ENCODE peak calls at places on chromosomes 7 and 10, in four cellular contexts. S is lower lobe of right lung, A is cardiac muscle cell, N is tibial nerve. V is an unnamed sample. For H3K4me1, the result is how much of the 10 kb centered on the place peaks cover.

GRCh38 chr7:40584667-40585433 is 450.0 kb downstream of the SUGCT start:
- DNase-seq in S (no peak), A (no peak), N (no peak), V (no peak)

GRCh38 chr10:124045794-124046355 is 47.5 kb downstream of the CHST15 start:
- DNase-seq in S (no peak), A (no peak), N (no peak), V (no peak)

GRCh38 chr10:119940487-119940886 is 48.0 kb downstream of the SEC23IP start:
- DNase-seq in S (no peak), A (no peak), N (no peak), V (no peak)

GRCh38 chr7:7099584-7100014 is 82.7 kb upstream of the C1GALT1 start:
- DNase-seq in S (peak), A (peak), N (peak), V (peak)

GRCh38 chr7:46652317-46652716 is 731.2 kb upstream of the IGFBP3 start:
- DNase-seq in S (no peak), A (no peak), N (no peak), V (no peak)

GRCh38 chr7:1558181-1558811 is 2.3 kb upstream of the TMEM184A start:
- DNase-seq in S (peak), A (peak), N (no peak), V (peak)

GRCh38 chr7:141198191-141198958 is 124.5 kb downstream of the TMEM178B start:
- DNase-seq in S (no peak), A (no peak), N (no peak), V (no peak)

GRCh38 chr7:66643395-66643794 is 14.7 kb downstream of the KCTD7 start:
- DNase-seq in S (no peak), A (no peak), N (no peak), V (no peak)

GRCh38 chr7:47350425-47350824 is 231.5 kb downstream of the TNS3 start:
- DNase-seq in S (no peak), A (no peak), N (no peak), V (no peak)

GRCh38 chr7:82264752-82265305 is 178.7 kb downstream of the CACNA2D1 start:
- DNase-seq in S (no peak), A (no peak), N (no peak), V (no peak)

GRCh38 chr7:121334875-121335648 is 6.3 kb downstream of the WNT16 start:
- DNase-seq in S (no peak), A (no peak), N (no peak), V (no peak)

GRCh38 chr7:45697576-45698136 is 123.5 kb downstream of the ADCY1 start:
- DNase-seq in S (no peak), A (no peak), N (no peak), V (no peak)

GRCh38 chr7:108459922-108460551 is 3.8 kb upstream of the NRCAM start:
- DNase-seq in S (no peak), A (peak), N (no peak), V (no peak)

GRCh38 chr7:91869661-91870060 is 10.8 kb downstream of the MTERF1 start:
- DNase-seq in S (no peak), A (no peak), N (no peak), V (no peak)

GRCh38 chr10:105146436-105146835 is 505.3 kb downstream of the SORCS3 start:
- DNase-seq in S (no peak), A (no peak), N (no peak), V (no peak)

GRCh38 chr10:79149662-79150443 is 81.1 kb downstream of the ZMIZ1 start:
- DNase-seq in S (peak), A (no peak), N (peak), V (peak)

GRCh38 chr10:35025916-35026315 is 64.2 kb downstream of the CUL2 start:
- DNase-seq in S (no peak), A (no peak), N (no peak), V (no peak)

GRCh38 chr7:15628876-15629275 is 57.6 kb downstream of the MEOX2 start:
- DNase-seq in S (no peak), A (no peak), N (no peak), V (no peak)

GRCh38 chr10:122462533-122463465 is 1.4 kb downstream of the HTRA1 start:
- DNase-seq in S (no peak), A (peak), N (peak), V (no peak)

GRCh38 chr7:28017372-28017771 is 163.2 kb downstream of the JAZF1 start:
- DNase-seq in S (no peak), A (no peak), N (no peak), V (no peak)

GRCh38 chr10:72316748-72317435 is 37.8 kb downstream of the DNAJB12 start:
- DNase-seq in S (peak), A (no peak), N (no peak), V (no peak)

GRCh38 chr7:20141666-20142065 is 75.5 kb downstream of the MACC1 start:
- DNase-seq in S (no peak), A (no peak), N (no peak), V (no peak)

GRCh38 chr10:123284022-123284421 is 129.8 kb downstream of the BUB3 start:
- DNase-seq in S (no peak), A (no peak), N (no peak), V (no peak)

GRCh38 chr7:76515999-76516443 is 5.7 kb downstream of the UPK3B start:
- DNase-seq in S (peak), A (peak), N (peak), V (no peak)

GRCh38 chr7:12705878-12706277 is 18.4 kb downstream of the ARL4A start:
- DNase-seq in S (no peak), A (no peak), N (no peak), V (no peak)

GRCh38 chr10:84204122-84204521 is 9.8 kb downstream of the CDHR1 start:
- DNase-seq in S (no peak), A (no peak), N (no peak), V (no peak)

GRCh38 chr10:73888514-73888913 is 14.2 kb upstream of the CAMK2G start:
- DNase-seq in S (no peak), A (no peak), N (no peak), V (no peak)

GRCh38 chr10:43844236-43844635 is 195.6 kb upstream of the ZNF32 start:
- DNase-seq in S (no peak), A (no peak), N (no peak), V (no peak)

DNA sequence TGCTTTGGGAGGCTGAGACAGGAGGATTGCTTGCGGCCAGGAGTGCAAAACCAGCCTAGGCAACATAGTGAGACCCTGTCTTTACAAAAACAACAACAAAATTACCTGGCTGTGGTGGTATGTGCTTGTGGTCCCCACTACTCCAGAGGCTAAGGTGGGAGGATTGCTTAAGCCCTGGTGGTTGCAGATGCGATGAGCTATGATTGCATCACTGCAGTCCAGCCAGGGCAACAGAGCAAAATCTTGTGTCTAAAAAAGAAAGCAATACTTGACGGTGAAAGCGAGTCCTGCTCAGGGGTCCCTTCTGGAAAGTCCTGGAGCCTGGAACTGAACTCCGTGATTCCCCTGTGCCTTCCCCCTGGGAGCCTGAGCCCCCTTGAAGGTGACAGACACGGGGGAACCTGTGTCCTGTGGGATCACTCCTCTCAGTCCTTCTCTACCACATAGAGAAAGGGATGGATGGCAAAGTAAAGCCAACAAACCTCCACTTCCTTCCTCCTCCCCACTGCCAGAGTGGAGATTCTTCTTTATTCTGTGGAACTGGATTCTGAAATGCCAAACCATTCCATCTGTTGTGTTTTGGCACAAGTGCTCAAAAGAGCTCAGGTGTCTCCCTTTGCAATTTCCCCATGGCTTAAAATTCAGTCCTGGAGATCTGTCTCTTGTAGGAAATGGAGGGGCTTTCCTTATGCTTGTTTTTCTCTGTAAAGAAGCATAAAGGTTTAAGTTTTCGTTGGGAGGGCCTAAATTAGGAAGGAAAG is 50.6 kb downstream of the KIAA1217 start:
- DNase-seq in S (no peak), A (no peak), N (no peak), V (no peak)
- H3K4me3 ChIP-seq in S (no peak), A (no peak), N (no peak), V (no peak)

DNA sequence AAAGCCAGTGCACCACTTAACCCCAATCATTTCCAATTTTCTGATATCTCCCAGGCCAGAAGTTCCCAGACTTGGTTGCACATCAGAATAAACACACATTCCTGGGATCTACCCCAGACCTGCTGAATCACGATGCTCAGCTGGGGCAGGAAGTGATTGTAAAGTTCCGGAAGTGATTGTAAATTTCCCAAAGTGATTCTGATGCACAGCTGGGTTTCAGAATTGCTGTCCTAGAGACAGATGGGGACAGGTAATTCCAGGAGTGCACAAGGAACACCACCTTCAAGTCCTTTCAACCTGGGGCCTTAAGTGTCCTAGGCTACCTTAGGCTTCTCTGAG is 104.2 kb upstream of the EEPD1 start:
- DNase-seq in S (no peak), A (no peak), N (no peak), V (no peak)
- H3K4me1 ChIP-seq in S (half or more), A (under half), N (under half), V (under half)

GRCh38 chr10:129965418-129965793 is 1.3 kb upstream of the EBF3 start:
- DNase-seq in S (no peak), A (no peak), N (no peak), V (no peak)
- H3K4me3 ChIP-seq in S (no peak), A (no peak), N (peak), V (no peak)

GRCh38 chr10:60574388-60574787 is 184.7 kb upstream of the ANK3 start:
- DNase-seq in S (no peak), A (no peak), N (no peak), V (no peak)
- H3K4me1 ChIP-seq in S (under half), A (under half), N (under half), V (under half)

GRCh38 chr7:101302641-101303101 is 18.9 kb downstream of the IFT22 start:
- DNase-seq in S (no peak), A (no peak), N (no peak), V (no peak)

GRCh38 chr7:101306307-101306706 is 15.3 kb downstream of the IFT22 start:
- DNase-seq in S (no peak), A (no peak), N (no peak), V (no peak)

GRCh38 chr7:101300465-101301376 is 20.9 kb downstream of the IFT22 start:
- DNase-seq in S (no peak), A (no peak), N (no peak), V (no peak)

GRCh38 chr7:101299511-101300464 is 21.8 kb downstream of the IFT22 start:
- DNase-seq in S (no peak), A (no peak), N (no peak), V (no peak)

DNA sequence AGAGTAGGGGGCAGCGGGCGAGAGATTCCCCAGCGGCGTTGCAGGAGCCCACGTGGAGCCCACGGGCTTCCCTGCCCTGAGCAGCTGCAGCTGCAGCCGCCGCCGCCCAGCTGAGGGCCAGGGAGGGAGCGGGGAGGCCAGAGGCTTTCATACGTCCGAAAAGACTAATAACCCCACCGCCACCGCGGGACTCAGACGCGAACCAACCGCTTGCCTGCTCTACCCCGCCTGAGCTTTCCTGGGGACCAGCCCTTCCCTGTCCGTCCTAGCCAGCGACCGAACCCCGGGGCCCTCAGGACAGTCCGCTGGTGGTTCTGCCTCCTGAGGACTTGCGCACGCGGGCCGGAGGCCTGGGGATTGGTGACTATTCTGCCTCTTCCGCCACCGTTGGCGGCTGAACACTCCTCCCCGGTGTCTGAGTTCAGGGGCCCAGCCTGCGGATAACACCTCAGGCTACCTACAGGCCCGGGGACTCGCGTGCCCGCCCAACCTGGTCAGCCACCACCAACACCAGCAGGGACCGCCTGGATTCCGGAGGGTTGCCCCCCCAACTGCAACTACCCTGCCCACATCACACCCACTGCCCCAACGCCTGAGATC is 18.4 kb downstream of the IFT22 start:
- DNase-seq in S (no peak), A (no peak), N (no peak), V (no peak)
- H3K4me3 ChIP-seq in S (no peak), A (peak), N (no peak), V (no peak)

DNA sequence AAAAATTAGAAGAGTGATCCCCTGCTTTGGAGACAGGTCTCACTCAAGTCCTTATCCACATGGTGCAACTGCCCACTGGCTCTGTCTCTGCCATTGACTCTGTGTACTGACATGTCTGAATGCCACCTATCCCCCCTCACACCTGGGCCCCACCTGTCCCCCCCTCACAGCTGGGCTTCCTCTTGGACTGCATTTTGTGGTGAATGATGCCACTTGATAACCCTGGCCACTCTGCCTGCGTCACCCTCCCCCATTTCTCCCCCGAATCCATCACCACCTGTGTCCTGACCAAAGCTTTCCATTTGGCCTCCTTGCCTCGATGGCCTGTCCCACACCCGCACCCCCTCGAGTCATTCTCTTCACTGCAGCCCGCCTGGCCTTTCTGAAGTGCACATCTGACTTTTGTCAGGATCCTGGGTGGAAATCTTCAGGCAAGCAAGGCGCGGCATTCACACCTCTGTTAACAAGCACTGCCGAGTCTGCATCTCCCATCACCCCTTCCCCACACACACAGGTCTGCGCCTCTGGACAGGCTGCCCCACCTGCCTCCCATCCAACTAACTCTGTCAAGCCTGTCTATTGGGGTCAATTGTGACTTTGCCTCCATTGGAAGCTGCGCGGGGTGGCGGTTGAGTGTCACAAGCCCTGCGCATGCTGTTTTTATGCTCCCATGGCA is 175.3 kb upstream of the KLF14 start:
- DNase-seq in S (no peak), A (no peak), N (no peak), V (no peak)
- H3K4me1 ChIP-seq in S (half or more), A (under half), N (under half), V (half or more)

GRCh38 chr10:70256463-70256862 is 23.2 kb upstream of the PPA1 start:
- DNase-seq in S (no peak), A (no peak), N (no peak), V (no peak)

GRCh38 chr10:70255329-70256299 is 22.4 kb upstream of the PPA1 start:
- DNase-seq in S (peak), A (no peak), N (no peak), V (no peak)

GRCh38 chr10:70253878-70254765 is 20.9 kb upstream of the PPA1 start:
- DNase-seq in S (no peak), A (no peak), N (no peak), V (no peak)

GRCh38 chr10:70258216-70258615 is 25.0 kb upstream of the PPA1 start:
- DNase-seq in S (no peak), A (no peak), N (no peak), V (no peak)

DNA sequence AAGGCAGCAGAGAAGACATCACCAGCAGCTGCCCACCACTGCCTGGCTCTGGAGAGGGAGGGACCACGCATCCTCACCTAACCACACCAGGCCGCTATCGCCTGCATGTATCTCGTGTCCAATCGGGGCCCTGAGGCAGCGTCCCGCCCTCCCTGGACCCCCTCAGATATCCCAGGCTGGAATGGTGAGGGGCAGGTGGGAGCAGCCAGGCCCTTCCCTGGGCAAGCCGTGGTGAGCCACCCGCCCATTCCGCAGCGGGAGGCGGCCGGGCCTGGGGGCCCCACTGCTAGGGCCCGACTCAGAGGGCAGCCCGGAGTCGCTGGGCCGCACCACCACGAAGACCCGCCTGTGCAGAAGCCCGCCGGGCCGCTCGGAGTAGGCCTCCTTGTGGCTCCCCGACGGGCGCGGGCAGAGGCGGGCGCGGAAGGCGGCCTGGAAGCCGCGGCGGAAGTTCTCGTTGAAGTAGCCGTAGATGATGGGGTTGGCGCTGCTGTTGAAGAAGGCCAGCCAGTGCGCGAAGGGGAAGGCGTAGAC is 21.6 kb upstream of the PPA1 start:
- DNase-seq in S (no peak), A (no peak), N (no peak), V (no peak)
- H3K4me3 ChIP-seq in S (peak), A (no peak), N (no peak), V (no peak)

GRCh38 chr7:111074071-111074771 is 16.7 kb upstream of the LRRN3 start:
- DNase-seq in S (no peak), A (no peak), N (no peak), V (no peak)

GRCh38 chr7:111075498-111075897 is 15.4 kb upstream of the LRRN3 start:
- DNase-seq in S (no peak), A (no peak), N (no peak), V (no peak)

GRCh38 chr7:111077001-111077400 is 13.9 kb upstream of the LRRN3 start:
- DNase-seq in S (no peak), A (no peak), N (no peak), V (no peak)

GRCh38 chr7:111076205-111076604 is 14.7 kb upstream of the LRRN3 start:
- DNase-seq in S (no peak), A (no peak), N (no peak), V (no peak)

GRCh38 chr7:111074772-111075152 is 16.2 kb upstream of the LRRN3 start:
- DNase-seq in S (no peak), A (no peak), N (no peak), V (no peak)
- H3K4me1 ChIP-seq in S (under half), A (under half), N (under half), V (under half)

DNA sequence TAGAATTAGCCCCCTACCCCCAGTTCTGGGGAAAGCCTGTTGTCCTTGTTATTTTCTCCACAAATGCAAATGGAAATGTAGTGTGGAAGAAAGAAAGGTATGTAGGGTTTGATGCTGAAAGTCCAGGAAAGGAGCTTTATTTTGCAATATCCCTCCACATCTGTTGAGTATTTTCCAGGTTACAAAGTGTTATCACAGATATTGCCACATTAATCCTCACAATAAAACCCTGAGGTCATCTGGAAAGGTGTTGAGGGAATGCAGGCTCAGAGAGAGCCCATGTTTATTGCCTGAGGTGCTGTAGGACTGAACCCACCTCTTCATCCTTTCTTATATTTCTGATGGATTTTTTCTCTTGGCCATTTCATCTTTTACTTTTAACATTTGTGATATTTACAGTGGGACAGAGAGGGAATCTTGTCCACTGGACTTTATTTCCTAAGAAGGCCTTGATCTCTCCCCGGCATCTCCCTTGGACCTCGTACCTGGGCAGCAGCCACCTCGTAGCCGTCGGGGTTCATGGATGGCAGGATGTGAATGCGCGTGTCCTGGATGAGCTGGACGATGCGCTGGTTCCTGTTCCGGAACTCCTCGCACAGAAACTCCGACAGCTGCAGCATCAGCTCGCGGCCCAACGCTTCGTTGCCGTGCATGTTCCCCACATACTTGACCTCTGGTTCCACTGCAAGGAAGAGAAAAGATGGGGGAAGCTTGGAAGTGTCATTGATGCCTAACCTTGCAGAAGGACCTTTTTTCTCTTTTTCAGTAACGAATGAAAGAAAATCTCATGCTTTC is 6.0 kb downstream of the CPN1 start:
- DNase-seq in S (no peak), A (no peak), N (no peak), V (no peak)
- H3K4me3 ChIP-seq in S (no peak), A (no peak), N (no peak), V (no peak)

GRCh38 chr10:680146-680545 is 9.3 kb downstream of the DIP2C start:
- DNase-seq in S (no peak), A (no peak), N (no peak), V (no peak)
- H3K4me1 ChIP-seq in S (under half), A (under half), N (under half), V (under half)

V was measured in RWPE2.